ENCODE peak calls at places on chromosomes 7 and 10, in seven cellular contexts. N, F, C, B, S, Y and A are unnamed samples.
A peak's percentile ranks its signal among the peaks of the same experiment; 100 is the strongest.

GRCh38 chr7:107689553-107689952 is 28.9 kb downstream of the SLC26A4 start:
- DNase-seq in N (no peak), F (no peak), C (no peak), B (no peak), S (no peak), Y (no peak), A (no peak)

GRCh38 chr10:123669901-123670300 is 3.7 kb downstream of the GPR26 start:
- DNase-seq in N (peak; percentile 17), F (no peak), C (no peak), B (no peak), S (no peak), Y (no peak), A (no peak)

GRCh38 chr10:34908472-34908871 is 93.4 kb upstream of the PARD3 start:
- DNase-seq in N (no peak), F (no peak), C (peak; percentile 70), B (no peak), S (no peak), Y (no peak), A (no peak)

GRCh38 chr7:5827755-5828154 is 46.3 kb upstream of the RNF216 start:
- DNase-seq in N (peak; percentile 17), F (no peak), C (peak; percentile 18), B (peak; percentile 66), S (no peak), Y (peak; percentile 17), A (peak; percentile 37)

GRCh38 chr10:103781329-103782061 is 73.9 kb downstream of the SH3PXD2A start:
- DNase-seq in N (peak; percentile 98), F (no peak), C (peak; percentile 63), B (no peak), S (no peak), Y (no peak), A (no peak)

GRCh38 chr7:131329176-131329570 is 1.5 kb downstream of the MKLN1 start:
- DNase-seq in N (peak; percentile 13), F (no peak), C (no peak), B (no peak), S (no peak), Y (no peak), A (peak; percentile 28)

GRCh38 chr7:103076767-103077166 is 1.8 kb downstream of the ARMC10 start:
- DNase-seq in N (no peak), F (no peak), C (no peak), B (no peak), S (no peak), Y (no peak), A (peak; percentile 44)

GRCh38 chr10:100728928-100729876 is 16.2 kb upstream of the PAX2 start:
- DNase-seq in N (peak; percentile 13), F (no peak), C (peak; percentile 50), B (no peak), S (no peak), Y (no peak), A (peak; percentile 72)

GRCh38 chr10:62264702-62265436 is 3.8 kb downstream of the RTKN2 start:
- DNase-seq in N (peak; percentile 90), F (no peak), C (peak; percentile 77), B (no peak), S (no peak), Y (no peak), A (no peak)

GRCh38 chr7:40162516-40162915 is 27.7 kb downstream of the SUGCT start:
- DNase-seq in N (no peak), F (no peak), C (no peak), B (no peak), S (no peak), Y (no peak), A (no peak)

GRCh38 chr10:78600740-78601139 is 468.0 kb upstream of the ZMIZ1 start:
- DNase-seq in N (peak; percentile 27), F (no peak), C (no peak), B (peak; percentile 9), S (no peak), Y (no peak), A (no peak)

GRCh38 chr7:129644634-129645230 is 33.2 kb downstream of the NRF1 start:
- DNase-seq in N (peak; percentile 57), F (no peak), C (peak; percentile 77), B (no peak), S (no peak), Y (no peak), A (no peak)

GRCh38 chr10:484441-484924 is 205.0 kb downstream of the DIP2C start:
- DNase-seq in N (no peak), F (peak; percentile 67), C (peak; percentile 92), B (peak; percentile 64), S (no peak), Y (peak; percentile 6), A (no peak)

GRCh38 chr7:149714910-149715471 is 58.4 kb downstream of the ZNF467 start:
- DNase-seq in N (no peak), F (peak; percentile 29), C (no peak), B (no peak), S (no peak), Y (peak; percentile 49), A (peak; percentile 40)

GRCh38 chr10:88194041-88194887 is 330.8 kb downstream of the PTEN start:
- DNase-seq in N (peak; percentile 77), F (no peak), C (no peak), B (peak; percentile 77), S (no peak), Y (peak; percentile 29), A (no peak)

GRCh38 chr10:122045212-122045611 is 56.2 kb downstream of the TACC2 start:
- DNase-seq in N (no peak), F (no peak), C (no peak), B (no peak), S (no peak), Y (no peak), A (no peak)

GRCh38 chr7:67913604-67914003 is 917.0 kb downstream of the TYW1 start:
- DNase-seq in N (peak; percentile 18), F (no peak), C (no peak), B (no peak), S (no peak), Y (no peak), A (no peak)

GRCh38 chr7:94206295-94206694 is 188.4 kb upstream of the COL1A2 start:
- DNase-seq in N (no peak), F (no peak), C (no peak), B (no peak), S (no peak), Y (no peak), A (no peak)

GRCh38 chr10:54667136-54667535 is 133.9 kb downstream of the PCDH15 start:
- DNase-seq in N (no peak), F (no peak), C (no peak), B (no peak), S (no peak), Y (no peak), A (no peak)

GRCh38 chr7:38306136-38306535 is 32.7 kb upstream of the TARP start:
- DNase-seq in N (no peak), F (peak; percentile 64), C (no peak), B (no peak), S (no peak), Y (no peak), A (no peak)
- H3K27me3 ChIP-seq in N (no peaks in the 10 kb centered on the region), F (no peaks in the 10 kb centered on the region), C (no peaks in the 10 kb centered on the region), B (no peaks in the 10 kb centered on the region), S (peaks cover 19% of the 10 kb centered on the region), Y (no peaks in the 10 kb centered on the region), A (no peaks in the 10 kb centered on the region)

GRCh38 chr10:106982248-106982647 is 182.3 kb downstream of the SORCS1 start:
- DNase-seq in N (no peak), F (no peak), C (no peak), B (no peak), S (no peak), Y (no peak), A (no peak)
- H3K27me3 ChIP-seq in N (no peaks in the 10 kb centered on the region), F (no peaks in the 10 kb centered on the region), C (no peaks in the 10 kb centered on the region), B (no peaks in the 10 kb centered on the region), S (peaks cover 14% of the 10 kb centered on the region), Y (no peaks in the 10 kb centered on the region), A (no peaks in the 10 kb centered on the region)

DNA sequence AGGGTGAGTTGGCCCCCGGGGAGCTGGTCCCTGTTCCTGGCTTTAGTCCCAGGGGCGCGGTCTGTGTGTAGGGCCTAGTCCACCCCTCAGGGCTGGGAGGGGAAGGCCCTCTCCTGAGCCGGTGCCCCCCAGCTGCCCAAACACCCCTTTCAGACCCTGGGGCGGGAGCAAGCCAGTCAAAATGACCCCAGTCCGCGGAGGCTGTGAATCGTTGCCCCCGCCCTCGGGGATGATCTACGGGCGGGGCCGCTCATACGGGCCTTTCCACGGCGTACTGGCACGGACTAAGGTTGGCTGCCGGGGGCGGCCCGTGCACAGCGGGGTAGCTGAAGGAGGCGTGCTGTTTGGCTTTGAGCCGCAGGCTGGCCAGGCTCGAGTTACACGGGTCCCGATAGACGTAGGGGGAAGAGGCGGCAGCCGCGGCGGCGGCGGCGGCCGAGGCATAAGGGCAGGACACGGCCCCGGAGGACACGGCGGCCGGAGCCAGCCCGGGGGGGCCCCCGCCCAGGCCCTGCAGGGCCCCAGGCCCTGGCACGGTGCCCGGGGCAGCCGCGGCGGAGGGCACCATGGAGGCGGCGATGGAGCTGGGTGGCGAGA is 4.3 kb downstream of the ELOVL3 start:
- DNase-seq in N (peak; percentile 29), F (peak; percentile 74), C (peak; percentile 84), B (peak; percentile 53), S (peak; percentile 31), Y (peak; percentile 12), A (peak; percentile 43)
- H3K27me3 ChIP-seq in N (peaks cover 5% of the 10 kb centered on the region), F (peaks cover 7% of the 10 kb centered on the region), C (peaks cover 13% of the 10 kb centered on the region), B (peaks cover 21% of the 10 kb centered on the region), S (peaks cover 68% of the 10 kb centered on the region), Y (peaks cover 27% of the 10 kb centered on the region), A (no peaks in the 10 kb centered on the region)

GRCh38 chr7:27181176-27181520 is 3.9 kb downstream of the HOXA11 start:
- DNase-seq in N (no peak), F (no peak), C (no peak), B (no peak), S (no peak), Y (no peak), A (no peak)
- H3K27me3 ChIP-seq in N (peaks cover 68% of the 10 kb centered on the region), F (peaks cover 88% of the 10 kb centered on the region), C (peaks cover 97% of the 10 kb centered on the region), B (peaks cover 67% of the 10 kb centered on the region), S (peaks cover 100% of the 10 kb centered on the region), Y (peaks cover 57% of the 10 kb centered on the region), A (peaks cover 8% of the 10 kb centered on the region)

GRCh38 chr7:45239486-45239885 is 81.9 kb downstream of the RAMP3 start:
- DNase-seq in N (peak; percentile 79), F (peak; percentile 20), C (peak; percentile 19), B (no peak), S (no peak), Y (no peak), A (no peak)
- H3K27me3 ChIP-seq in N (no peaks in the 10 kb centered on the region), F (no peaks in the 10 kb centered on the region), C (peaks cover 60% of the 10 kb centered on the region), B (no peaks in the 10 kb centered on the region), S (peaks cover 30% of the 10 kb centered on the region), Y (no peaks in the 10 kb centered on the region), A (no peaks in the 10 kb centered on the region)

GRCh38 chr10:133237241-133238065 is at the start of gene VENTX:
- DNase-seq in N (no peak), F (no peak), C (no peak), B (no peak), S (no peak), Y (no peak), A (no peak)

GRCh38 chr10:133235891-133236321 is 1.7 kb upstream of the VENTX start:
- DNase-seq in N (no peak), F (no peak), C (no peak), B (no peak), S (no peak), Y (no peak), A (no peak)

GRCh38 chr10:133238066-133238804 is 580 bp downstream of the VENTX start:
- DNase-seq in N (no peak), F (no peak), C (no peak), B (no peak), S (no peak), Y (no peak), A (no peak)

GRCh38 chr10:133236411-133237240 is 1.0 kb upstream of the VENTX start:
- DNase-seq in N (no peak), F (no peak), C (no peak), B (no peak), S (no peak), Y (no peak), A (no peak)

GRCh38 chr10:133235265-133235664 is 2.4 kb upstream of the VENTX start:
- DNase-seq in N (no peak), F (no peak), C (no peak), B (no peak), S (no peak), Y (no peak), A (no peak)
- H3K27me3 ChIP-seq in N (peaks cover 39% of the 10 kb centered on the region), F (peaks cover 31% of the 10 kb centered on the region), C (peaks cover 96% of the 10 kb centered on the region), B (peaks cover 18% of the 10 kb centered on the region), S (peaks cover 99% of the 10 kb centered on the region), Y (peaks cover 4% of the 10 kb centered on the region), A (no peaks in the 10 kb centered on the region)